ENCODE peak calls at places on chromosomes 1 and 21, in nine cellular contexts. One of them, this sample, is unnamed.
A peak's percentile ranks its signal among the peaks of the same experiment; 100 is the strongest.

GRCh38 chr1:108897865-108898720 is 21.3 kb downstream of the GPSM2 start:
- DNase-seq in activated T-helper 1 cell treated with Interleukin-2 at 50 U/mL for 16 hours: no peak
- DNase-seq in testis: peak; percentile 40
- DNase-seq in epithelial cell of prostate: no peak
- DNase-seq in HTR-8/SVneo: no peak
- DNase-seq in stimulated activated CD8-positive, alpha-beta memory T cell treated with anti-CD3 and anti-CD28 coated beads, Interleukin-15, amount 100 ng/mL, for 48 hours: no peak
- DNase-seq in M059J: peak; percentile 71
- DNase-seq in activated naive CD4-positive, alpha-beta T cell: no peak
- DNase-seq in A172: peak; percentile 52
- DNase-seq in this sample: no peak

GRCh38 chr21:45482899-45483821 is 59.1 kb downstream of the SLC19A1 start:
- DNase-seq in M059J: no peak
- DNase-seq in HTR-8/SVneo: no peak
- DNase-seq in epithelial cell of prostate: no peak
- DNase-seq in A172: no peak
- DNase-seq in activated T-helper 1 cell treated with Interleukin-2 at 50 U/mL for 16 hours: no peak
- DNase-seq in testis: no peak
- DNase-seq in stimulated activated CD8-positive, alpha-beta memory T cell treated with anti-CD3 and anti-CD28 coated beads, Interleukin-15, amount 100 ng/mL, for 48 hours: no peak
- DNase-seq in activated naive CD4-positive, alpha-beta T cell: no peak
- DNase-seq in this sample: no peak

GRCh38 chr1:201461193-201461657 is 7.8 kb downstream of the PHLDA3 start:
- DNase-seq in A172: peak; percentile 100
- DNase-seq in stimulated activated CD8-positive, alpha-beta memory T cell treated with anti-CD3 and anti-CD28 coated beads, Interleukin-15, amount 100 ng/mL, for 48 hours: no peak
- DNase-seq in activated naive CD4-positive, alpha-beta T cell: no peak
- DNase-seq in HTR-8/SVneo: peak; percentile 91
- DNase-seq in M059J: peak; percentile 98
- DNase-seq in activated T-helper 1 cell treated with Interleukin-2 at 50 U/mL for 16 hours: no peak
- DNase-seq in testis: no peak
- DNase-seq in epithelial cell of prostate: peak; percentile 99
- DNase-seq in this sample: no peak

GRCh38 chr1:54407957-54408700 is 1.9 kb upstream of the SSBP3 start:
- DNase-seq in stimulated activated CD8-positive, alpha-beta memory T cell treated with anti-CD3 and anti-CD28 coated beads, Interleukin-15, amount 100 ng/mL, for 48 hours: no peak
- DNase-seq in testis: peak; percentile 36
- DNase-seq in HTR-8/SVneo: peak; percentile 60
- DNase-seq in activated T-helper 1 cell treated with Interleukin-2 at 50 U/mL for 16 hours: no peak
- DNase-seq in activated naive CD4-positive, alpha-beta T cell: no peak
- DNase-seq in M059J: peak; percentile 95
- DNase-seq in A172: peak; percentile 78
- DNase-seq in epithelial cell of prostate: peak; percentile 87
- DNase-seq in this sample: no peak

GRCh38 chr21:45543710-45544448 is 1.6 kb upstream of the SLC19A1 start:
- DNase-seq in epithelial cell of prostate: no peak
- DNase-seq in M059J: no peak
- DNase-seq in activated naive CD4-positive, alpha-beta T cell: no peak
- DNase-seq in HTR-8/SVneo: no peak
- DNase-seq in testis: peak; percentile 12
- DNase-seq in stimulated activated CD8-positive, alpha-beta memory T cell treated with anti-CD3 and anti-CD28 coated beads, Interleukin-15, amount 100 ng/mL, for 48 hours: no peak
- DNase-seq in activated T-helper 1 cell treated with Interleukin-2 at 50 U/mL for 16 hours: no peak
- DNase-seq in A172: no peak
- DNase-seq in this sample: no peak

GRCh38 chr1:19205845-19206244 is 4.2 kb downstream of the UBR4 start:
- DNase-seq in activated naive CD4-positive, alpha-beta T cell: no peak
- DNase-seq in A172: no peak
- DNase-seq in activated T-helper 1 cell treated with Interleukin-2 at 50 U/mL for 16 hours: no peak
- DNase-seq in stimulated activated CD8-positive, alpha-beta memory T cell treated with anti-CD3 and anti-CD28 coated beads, Interleukin-15, amount 100 ng/mL, for 48 hours: no peak
- DNase-seq in testis: peak; percentile 70
- DNase-seq in HTR-8/SVneo: no peak
- DNase-seq in epithelial cell of prostate: no peak
- DNase-seq in M059J: no peak
- DNase-seq in this sample: no peak

GRCh38 chr1:27770293-27770830 is 2.7 kb upstream of the STX12 start:
- DNase-seq in epithelial cell of prostate: no peak
- DNase-seq in stimulated activated CD8-positive, alpha-beta memory T cell treated with anti-CD3 and anti-CD28 coated beads, Interleukin-15, amount 100 ng/mL, for 48 hours: no peak
- DNase-seq in testis: no peak
- DNase-seq in HTR-8/SVneo: no peak
- DNase-seq in A172: no peak
- DNase-seq in activated T-helper 1 cell treated with Interleukin-2 at 50 U/mL for 16 hours: no peak
- DNase-seq in M059J: no peak
- DNase-seq in activated naive CD4-positive, alpha-beta T cell: no peak
- DNase-seq in this sample: no peak

GRCh38 chr21:33543505-33544129 is 779 bp downstream of the SON start:
- DNase-seq in stimulated activated CD8-positive, alpha-beta memory T cell treated with anti-CD3 and anti-CD28 coated beads, Interleukin-15, amount 100 ng/mL, for 48 hours: peak; percentile 70
- DNase-seq in activated T-helper 1 cell treated with Interleukin-2 at 50 U/mL for 16 hours: peak; percentile 43
- DNase-seq in HTR-8/SVneo: no peak
- DNase-seq in epithelial cell of prostate: no peak
- DNase-seq in M059J: peak; percentile 65
- DNase-seq in A172: no peak
- DNase-seq in testis: no peak
- DNase-seq in activated naive CD4-positive, alpha-beta T cell: no peak
- DNase-seq in this sample: peak; percentile 85

GRCh38 chr1:212785871-212786270 is 5.7 kb downstream of the NSL1 start:
- DNase-seq in A172: no peak
- DNase-seq in HTR-8/SVneo: no peak
- DNase-seq in epithelial cell of prostate: no peak
- DNase-seq in testis: no peak
- DNase-seq in activated naive CD4-positive, alpha-beta T cell: no peak
- DNase-seq in M059J: no peak
- DNase-seq in stimulated activated CD8-positive, alpha-beta memory T cell treated with anti-CD3 and anti-CD28 coated beads, Interleukin-15, amount 100 ng/mL, for 48 hours: no peak
- DNase-seq in activated T-helper 1 cell treated with Interleukin-2 at 50 U/mL for 16 hours: no peak
- DNase-seq in this sample: no peak

GRCh38 chr21:31316488-31317169 is 27.4 kb downstream of the TIAM1 start:
- DNase-seq in activated T-helper 1 cell treated with Interleukin-2 at 50 U/mL for 16 hours: no peak
- DNase-seq in stimulated activated CD8-positive, alpha-beta memory T cell treated with anti-CD3 and anti-CD28 coated beads, Interleukin-15, amount 100 ng/mL, for 48 hours: no peak
- DNase-seq in HTR-8/SVneo: peak; percentile 37
- DNase-seq in A172: peak; percentile 70
- DNase-seq in epithelial cell of prostate: no peak
- DNase-seq in testis: no peak
- DNase-seq in M059J: peak; percentile 45
- DNase-seq in activated naive CD4-positive, alpha-beta T cell: no peak
- DNase-seq in this sample: no peak

GRCh38 chr1:148383966-148384365 is 99.1 kb downstream of the PPIAL4G start:
- DNase-seq in activated T-helper 1 cell treated with Interleukin-2 at 50 U/mL for 16 hours: no peak
- DNase-seq in M059J: no peak
- DNase-seq in activated naive CD4-positive, alpha-beta T cell: no peak
- DNase-seq in A172: no peak
- DNase-seq in epithelial cell of prostate: no peak
- DNase-seq in testis: no peak
- DNase-seq in HTR-8/SVneo: no peak
- DNase-seq in stimulated activated CD8-positive, alpha-beta memory T cell treated with anti-CD3 and anti-CD28 coated beads, Interleukin-15, amount 100 ng/mL, for 48 hours: no peak
- DNase-seq in this sample: no peak

GRCh38 chr1:2982615-2983318 is 38.5 kb upstream of the ACTRT2 start:
- DNase-seq in HTR-8/SVneo: no peak
- DNase-seq in stimulated activated CD8-positive, alpha-beta memory T cell treated with anti-CD3 and anti-CD28 coated beads, Interleukin-15, amount 100 ng/mL, for 48 hours: no peak
- DNase-seq in activated T-helper 1 cell treated with Interleukin-2 at 50 U/mL for 16 hours: no peak
- DNase-seq in testis: no peak
- DNase-seq in A172: no peak
- DNase-seq in epithelial cell of prostate: no peak
- DNase-seq in activated naive CD4-positive, alpha-beta T cell: no peak
- DNase-seq in M059J: no peak
- DNase-seq in this sample: no peak

GRCh38 chr1:69146303-69146702 is 421.4 kb upstream of the LRRC7 start:
- DNase-seq in M059J: no peak
- DNase-seq in testis: no peak
- DNase-seq in epithelial cell of prostate: no peak
- DNase-seq in stimulated activated CD8-positive, alpha-beta memory T cell treated with anti-CD3 and anti-CD28 coated beads, Interleukin-15, amount 100 ng/mL, for 48 hours: no peak
- DNase-seq in activated T-helper 1 cell treated with Interleukin-2 at 50 U/mL for 16 hours: no peak
- DNase-seq in activated naive CD4-positive, alpha-beta T cell: no peak
- DNase-seq in HTR-8/SVneo: no peak
- DNase-seq in A172: no peak
- DNase-seq in this sample: no peak

GRCh38 chr1:200493344-200493743 is 83.5 kb upstream of the ZNF281 start:
- DNase-seq in epithelial cell of prostate: no peak
- DNase-seq in M059J: no peak
- DNase-seq in activated T-helper 1 cell treated with Interleukin-2 at 50 U/mL for 16 hours: no peak
- DNase-seq in stimulated activated CD8-positive, alpha-beta memory T cell treated with anti-CD3 and anti-CD28 coated beads, Interleukin-15, amount 100 ng/mL, for 48 hours: no peak
- DNase-seq in activated naive CD4-positive, alpha-beta T cell: no peak
- DNase-seq in HTR-8/SVneo: no peak
- DNase-seq in testis: peak; percentile 17
- DNase-seq in A172: no peak
- DNase-seq in this sample: peak; percentile 40

GRCh38 chr1:22710688-22711024 is at the start of gene EPHB2:
- DNase-seq in activated T-helper 1 cell treated with Interleukin-2 at 50 U/mL for 16 hours: no peak
- DNase-seq in activated naive CD4-positive, alpha-beta T cell: no peak
- DNase-seq in M059J: peak; percentile 46
- DNase-seq in testis: peak; percentile 54
- DNase-seq in stimulated activated CD8-positive, alpha-beta memory T cell treated with anti-CD3 and anti-CD28 coated beads, Interleukin-15, amount 100 ng/mL, for 48 hours: no peak
- DNase-seq in HTR-8/SVneo: peak; percentile 52
- DNase-seq in A172: no peak
- DNase-seq in epithelial cell of prostate: no peak
- DNase-seq in this sample: peak; percentile 69

GRCh38 chr1:155466996-155467395 is 95.6 kb downstream of the ASH1L start:
- DNase-seq in testis: no peak
- DNase-seq in activated naive CD4-positive, alpha-beta T cell: no peak
- DNase-seq in M059J: peak; percentile 82
- DNase-seq in epithelial cell of prostate: peak; percentile 39
- DNase-seq in HTR-8/SVneo: peak; percentile 41
- DNase-seq in A172: peak; percentile 73
- DNase-seq in activated T-helper 1 cell treated with Interleukin-2 at 50 U/mL for 16 hours: no peak
- DNase-seq in stimulated activated CD8-positive, alpha-beta memory T cell treated with anti-CD3 and anti-CD28 coated beads, Interleukin-15, amount 100 ng/mL, for 48 hours: no peak
- DNase-seq in this sample: no peak

This sample was measured in nephron progenitor cell.